ENCODE peak calls at places on chromosome 12, in five cellular contexts. V, H, B, P and O are unnamed samples.

GRCh38 chr12:79055926-79056674 is 191.5 kb downstream of the SYT1 start:
- DNase-seq in B (peak; percentile 63), H (no peak), P (no peak), V (no peak), O (no peak)

GRCh38 chr12:52634266-52635056 is 16.1 kb upstream of the KRT73 start:
- DNase-seq in B (no peak), V (peak; percentile 81), H (no peak), P (no peak), O (peak; percentile 85)

GRCh38 chr12:131096681-131097181 is 143.0 kb downstream of the ADGRD1 start:
- DNase-seq in B (no peak), V (no peak), P (no peak), H (no peak), O (no peak)

GRCh38 chr12:25249951-25250738 is 584 bp downstream of the KRAS start:
- DNase-seq in H (peak; percentile 67), P (no peak), B (no peak), V (peak; percentile 62), O (peak; percentile 43)

GRCh38 chr12:98725481-98726247 is 80.6 kb downstream of the APAF1 start:
- DNase-seq in H (peak; percentile 56), B (peak; percentile 73), P (no peak), V (no peak), O (peak; percentile 23)

GRCh38 chr12:2101359-2101758 is 48.6 kb downstream of the CACNA1C start:
- DNase-seq in V (no peak), P (no peak), B (no peak), H (no peak), O (no peak)

GRCh38 chr12:45279916-45280547 is 64.1 kb downstream of the ANO6 start:
- DNase-seq in P (no peak), V (no peak), B (no peak), H (no peak), O (no peak)

GRCh38 chr12:85923767-85924331 is 49.8 kb downstream of the NTS start:
- DNase-seq in P (no peak), V (no peak), H (peak; percentile 1), B (peak; percentile 68), O (no peak)

GRCh38 chr12:105334001-105334400 is 3.5 kb downstream of the C12orf75 start:
- DNase-seq in B (peak; percentile 69), P (no peak), V (no peak), H (no peak), O (no peak)
- H3K27ac ChIP-seq in B (peak overlapping the region; percentile 26), P (peak overlapping the region; percentile 37), V (no peak overlapping the region), H (no peak overlapping the region), O (no peak overlapping the region)

DNA sequence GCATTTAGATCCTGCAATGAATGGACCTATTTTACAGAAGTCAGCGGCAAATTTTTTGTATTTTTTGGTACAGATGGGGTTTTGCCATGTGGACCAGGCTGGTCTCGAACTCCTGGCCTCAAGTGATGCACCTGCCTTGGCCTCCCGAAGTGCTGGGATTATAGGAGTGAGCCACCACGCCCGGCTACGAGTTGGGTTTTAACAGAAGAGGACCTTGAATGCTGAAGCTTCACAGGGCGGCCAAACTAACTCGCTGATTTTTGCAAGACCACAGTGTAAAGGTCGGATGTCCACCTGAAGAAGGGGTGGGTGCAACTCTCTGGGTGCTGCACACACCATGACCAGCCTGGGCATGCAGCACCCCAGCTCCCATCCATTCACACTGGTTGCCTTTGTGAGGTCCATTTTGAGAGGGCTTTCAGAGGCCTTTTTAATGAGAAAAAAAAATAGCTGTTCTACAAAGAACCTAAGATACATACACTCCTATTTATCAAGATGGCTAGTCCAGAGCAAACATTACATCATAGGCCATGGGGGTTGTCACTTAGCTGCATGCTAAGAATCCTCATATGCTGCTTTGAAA is 21.6 kb upstream of the CDK2AP1 start:
- DNase-seq in B (no peak), H (no peak), V (no peak), P (no peak), O (no peak)
- H3K27ac ChIP-seq in B (no peak overlapping the region), H (no peak overlapping the region), V (no peak overlapping the region), P (no peak overlapping the region), O (no peak overlapping the region)

DNA sequence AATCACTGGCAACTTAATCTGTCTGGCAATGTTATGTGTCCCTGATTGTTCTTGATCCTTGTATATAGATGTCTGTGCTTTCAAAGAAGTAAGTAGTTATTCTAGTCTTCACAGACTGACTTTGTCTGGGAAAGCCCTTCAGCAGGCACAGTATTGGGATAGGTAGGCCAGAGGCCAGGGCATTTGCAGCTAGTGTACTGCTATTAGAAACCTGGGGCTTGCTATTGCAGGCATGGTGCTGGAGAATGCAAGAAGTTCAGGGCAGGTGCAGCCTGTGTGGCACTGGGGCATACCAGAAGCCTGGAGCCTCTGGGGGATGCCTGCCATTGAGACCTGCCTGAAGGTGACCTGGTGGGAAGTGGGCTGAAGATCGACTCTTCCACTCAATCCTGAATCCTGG is 96.3 kb downstream of the TMTC3 start:
- DNase-seq in B (no peak), H (no peak), V (no peak), P (no peak), O (no peak)
- H3K27ac ChIP-seq in B (no peak overlapping the region), H (no peak overlapping the region), V (no peak overlapping the region), P (no peak overlapping the region), O (no peak overlapping the region)

GRCh38 chr12:127728285-127728684 is 538.7 kb upstream of the TMEM132C start:
- DNase-seq in P (no peak), H (no peak), V (no peak), B (no peak), O (no peak)

GRCh38 chr12:127726928-127727327 is 540.0 kb upstream of the TMEM132C start:
- DNase-seq in P (no peak), H (no peak), B (no peak), V (no peak), O (no peak)

GRCh38 chr12:127720334-127720733 is 546.6 kb upstream of the TMEM132C start:
- DNase-seq in P (no peak), V (no peak), B (no peak), H (no peak), O (no peak)

GRCh38 chr12:127722651-127723050 is 544.3 kb upstream of the TMEM132C start:
- DNase-seq in V (no peak), P (no peak), H (no peak), B (no peak), O (no peak)

DNA sequence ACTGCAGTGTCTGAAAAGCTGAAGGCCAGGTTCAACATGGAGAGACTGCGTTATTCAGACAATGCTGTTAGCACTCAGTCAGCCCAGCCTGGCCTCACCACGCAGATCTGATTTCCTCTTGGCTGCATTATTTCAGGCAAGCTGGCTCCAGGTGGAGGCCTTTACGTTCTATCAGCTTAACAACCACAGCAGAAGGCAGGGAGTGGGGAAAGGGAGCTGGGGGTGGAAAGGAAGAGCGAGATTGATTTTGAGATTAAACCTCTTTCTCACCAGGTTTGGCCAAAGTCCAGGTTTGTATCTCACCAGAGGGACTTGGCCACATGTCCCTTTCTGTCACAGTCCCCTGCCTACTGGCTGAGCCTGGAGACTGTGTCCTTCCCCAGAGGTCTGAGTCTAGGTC is 543.7 kb upstream of the TMEM132C start:
- DNase-seq in B (no peak), H (no peak), V (no peak), P (no peak), O (no peak)
- H3K27ac ChIP-seq in B (no peak overlapping the region), H (no peak overlapping the region), V (no peak overlapping the region), P (no peak overlapping the region), O (no peak overlapping the region)

DNA sequence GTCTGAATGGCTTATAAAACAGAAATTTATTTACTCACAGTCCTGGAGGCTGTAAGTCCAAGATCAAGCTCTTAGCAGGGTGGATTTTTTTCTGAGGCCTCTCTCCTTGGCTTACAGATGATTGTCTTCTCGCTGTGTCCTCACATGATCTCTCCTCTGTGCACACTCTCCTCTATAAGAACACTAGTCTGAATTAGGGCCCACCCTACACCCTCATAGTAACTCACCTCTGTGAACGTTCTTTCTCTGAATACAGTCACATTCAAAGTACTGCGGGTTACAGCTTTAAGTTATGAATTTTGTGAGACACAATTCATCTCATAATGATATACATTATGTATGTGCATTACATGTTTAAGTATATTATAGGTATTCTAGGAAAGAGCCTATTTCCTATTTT is 135.7 kb upstream of the ATXN7L3B start:
- DNase-seq in B (no peak), H (no peak), P (no peak), V (no peak), O (no peak)
- H3K27ac ChIP-seq in B (no peak overlapping the region), H (no peak overlapping the region), P (no peak overlapping the region), V (no peak overlapping the region), O (peak overlapping the region; percentile 81)

GRCh38 chr12:109169676-109170075 is 53.3 kb downstream of the ACACB start:
- DNase-seq in H (no peak), P (no peak), B (peak; percentile 34), V (no peak), O (no peak)
- H3K27ac ChIP-seq in H (no peak overlapping the region), P (no peak overlapping the region), B (no peak overlapping the region), V (no peak overlapping the region), O (no peak overlapping the region)

DNA sequence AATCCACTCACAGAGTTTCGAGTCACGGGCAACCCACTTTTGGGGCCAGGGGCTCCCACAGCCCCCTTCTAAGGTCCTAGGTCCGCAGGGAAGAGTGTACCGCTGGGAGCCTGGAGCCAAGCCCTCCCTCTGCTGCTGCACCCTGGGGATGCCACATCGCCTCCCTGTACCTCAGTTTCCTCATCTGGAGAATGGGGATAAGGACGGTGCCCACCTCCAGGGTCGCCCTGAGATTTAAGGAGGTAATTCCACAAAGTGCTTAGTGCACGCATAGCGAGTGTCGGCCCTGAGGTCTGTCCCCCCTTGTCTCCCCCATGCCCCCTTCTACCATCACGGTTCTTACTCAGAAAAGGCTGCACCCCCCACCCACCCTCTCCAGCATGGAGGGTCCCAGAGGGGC is 35.5 kb downstream of the NCOR2 start:
- DNase-seq in V (no peak), H (no peak), P (no peak), B (no peak), O (no peak)
- H3K27ac ChIP-seq in V (no peak overlapping the region), H (no peak overlapping the region), P (no peak overlapping the region), B (no peak overlapping the region), O (peak overlapping the region; percentile 56)

GRCh38 chr12:69608114-69608513 is 2.6 kb downstream of the LRRC10 start:
- DNase-seq in V (no peak), P (no peak), B (no peak), H (no peak), O (no peak)
- H3K27ac ChIP-seq in V (peak overlapping the region; percentile 83), P (no peak overlapping the region), B (no peak overlapping the region), H (no peak overlapping the region), O (no peak overlapping the region)

DNA sequence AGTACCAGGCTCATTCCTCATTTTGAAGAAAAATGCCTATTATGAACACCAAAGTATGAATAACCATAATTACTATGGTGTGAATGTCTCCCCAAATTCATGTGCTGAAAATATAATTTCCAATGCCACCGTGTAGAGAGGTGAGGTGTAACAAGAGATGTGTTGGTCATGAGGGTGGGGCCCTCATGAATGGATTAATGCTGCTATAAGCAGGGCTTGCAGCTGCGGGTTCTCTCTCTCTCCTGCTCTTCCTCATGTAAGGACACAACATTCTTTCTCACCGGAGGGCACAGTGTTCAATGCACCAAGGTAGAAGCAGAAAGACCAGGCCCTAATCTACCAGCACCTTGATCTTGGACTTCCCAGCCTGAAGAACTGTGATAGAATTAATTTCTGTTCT is 70.0 kb downstream of the TMTC1 start:
- DNase-seq in H (no peak), P (no peak), B (no peak), V (no peak), O (no peak)
- H3K27ac ChIP-seq in H (no peak overlapping the region), P (peak overlapping the region; percentile 37), B (no peak overlapping the region), V (peak overlapping the region; percentile 58), O (no peak overlapping the region)